ENCODE peak calls at places on chromosomes 16 and 17, in nine cellular contexts. S is ovary; W is Daoy; F is AG10803; Q is breast epithelium; C is NCI-H2081; I is A549; H is cardiac septum; M is CD4-positive, alpha-beta T cell. D is an unnamed sample.

GRCh38 chr16:51224317-51224716 is 73.2 kb upstream of the SALL1 start:
- DNase-seq in S (no peak), W (no peak), F (no peak), Q (no peak), C (no peak), I (no peak), H (no peak), M (no peak), D (no peak)

GRCh38 chr17:78407387-78407990 is 29.0 kb downstream of the PGS1 start:
- DNase-seq in S (no peak), W (no peak), F (no peak), Q (no peak), C (no peak), I (no peak), H (no peak), M (no peak), D (no peak)

GRCh38 chr17:68349157-68349556 is 57.9 kb downstream of the ARSG start:
- DNase-seq in S (no peak), W (no peak), F (no peak), Q (no peak), C (no peak), I (no peak), H (no peak), M (no peak), D (no peak)

GRCh38 chr16:89536886-89537548 is 23.5 kb upstream of the RPL13 start:
- DNase-seq in S (no peak), W (no peak), F (peak), Q (no peak), C (no peak), I (no peak), H (no peak), M (no peak), D (no peak)

GRCh38 chr17:3976675-3977171 is 12.5 kb upstream of the ATP2A3 start:
- DNase-seq in S (peak), W (no peak), F (no peak), Q (peak), C (peak), I (no peak), H (peak), M (no peak), D (no peak)

GRCh38 chr16:84119368-84119767 is 2.6 kb upstream of the MBTPS1 start:
- DNase-seq in S (no peak), W (no peak), F (no peak), Q (no peak), C (no peak), I (no peak), H (no peak), M (no peak), D (no peak)

GRCh38 chr17:70767102-70767701 is 597.9 kb downstream of the KCNJ2 start:
- DNase-seq in S (no peak), W (peak), F (peak), Q (no peak), C (peak), I (peak), H (no peak), M (no peak), D (no peak)

GRCh38 chr16:554640-555413 is 5.4 kb upstream of the PRR35 start:
- DNase-seq in S (no peak), W (peak), F (peak), Q (no peak), C (no peak), I (no peak), H (no peak), M (no peak), D (no peak)

GRCh38 chr17:55641559-55642160 is 81.0 kb downstream of the TMEM100 start:
- DNase-seq in S (peak), W (peak), F (peak), Q (peak), C (no peak), I (peak), H (peak), M (peak), D (no peak)